ENCODE peak calls at places on chromosomes 12 and 14, in seven cellular contexts. G is PC-9, O is K562, Y is ascending aorta, C is lower lobe of right lung, V is brain microvascular endothelial cell, S is endothelial cell of umbilical vein. Q is an unnamed sample. For H3K36me3, the result is how much of the 10 kb centered on the place peaks cover.

GRCh38 chr14:95697764-95698163 is 11.5 kb downstream of the TCL1B start:
- DNase-seq in G (no peak), O (no peak), Y (no peak), C (no peak), V (no peak), S (no peak), Q (no peak)

GRCh38 chr14:101123639-101124525 is 220.4 kb upstream of the RTL1 start:
- DNase-seq in G (no peak), O (no peak), Y (no peak), C (no peak), V (no peak), S (no peak), Q (no peak)

GRCh38 chr12:46710125-46710743 is 115.6 kb downstream of the SLC38A4 start:
- DNase-seq in G (no peak), O (no peak), Y (no peak), C (no peak), V (no peak), S (no peak), Q (no peak)

GRCh38 chr12:27822076-27822712 is 42.2 kb upstream of the MANSC4 start:
- DNase-seq in G (peak), O (no peak), Y (no peak), C (no peak), V (peak), S (peak), Q (no peak)

GRCh38 chr12:105986779-105987686 is 151.7 kb downstream of the NUAK1 start:
- DNase-seq in G (peak), O (no peak), Y (no peak), C (no peak), V (peak), S (no peak), Q (peak)

GRCh38 chr14:68014771-68015170 is 195.2 kb downstream of the RAD51B start:
- DNase-seq in G (no peak), O (no peak), Y (no peak), C (no peak), V (no peak), S (no peak), Q (no peak)

GRCh38 chr12:126343352-126343751 is 1278.1 kb downstream of the AACS start:
- DNase-seq in G (no peak), O (no peak), Y (no peak), C (no peak), V (no peak), S (no peak), Q (no peak)

GRCh38 chr14:92389598-92390126 is 66.7 kb downstream of the SLC24A4 start:
- DNase-seq in G (no peak), O (no peak), Y (no peak), C (no peak), V (no peak), S (no peak), Q (no peak)

GRCh38 chr14:100762901-100763300 is 36.2 kb downstream of the DLK1 start:
- DNase-seq in G (no peak), O (no peak), Y (no peak), C (no peak), V (no peak), S (no peak), Q (no peak)

GRCh38 chr12:130280226-130280625 is 57.5 kb upstream of the PIWIL1 start:
- DNase-seq in G (no peak), O (no peak), Y (no peak), C (no peak), V (peak), S (no peak), Q (no peak)

GRCh38 chr14:84622357-84622756 is 907.6 kb upstream of the FLRT2 start:
- DNase-seq in G (no peak), O (no peak), Y (no peak), C (no peak), V (peak), S (peak), Q (no peak)

GRCh38 chr14:60051690-60052324 is 39.9 kb upstream of the PCNX4 start:
- DNase-seq in G (no peak), O (no peak), Y (no peak), C (no peak), V (no peak), S (no peak), Q (peak)

GRCh38 chr12:67437011-67437410 is 167.9 kb downstream of the CAND1 start:
- DNase-seq in G (no peak), O (no peak), Y (no peak), C (no peak), V (no peak), S (no peak), Q (no peak)

GRCh38 chr14:48473944-48474343 is 798.5 kb upstream of the MDGA2 start:
- DNase-seq in G (no peak), O (no peak), Y (no peak), C (no peak), V (no peak), S (no peak), Q (no peak)

GRCh38 chr14:101494826-101495225 is 66.5 kb upstream of the DIO3 start:
- DNase-seq in G (no peak), O (no peak), Y (no peak), C (no peak), V (no peak), S (no peak), Q (no peak)

GRCh38 chr12:131112016-131112415 is 158.3 kb downstream of the ADGRD1 start:
- DNase-seq in G (no peak), O (no peak), Y (no peak), C (no peak), V (no peak), S (no peak), Q (no peak)

GRCh38 chr14:59507752-59508103 is 23.4 kb downstream of the JKAMP start:
- DNase-seq in G (peak), O (no peak), Y (no peak), C (no peak), V (no peak), S (no peak), Q (no peak)

GRCh38 chr14:106625181-106625580 is 1098.8 kb downstream of the TMEM121 start:
- DNase-seq in G (no peak), O (no peak), Y (no peak), C (no peak), V (no peak), S (no peak), Q (no peak)

GRCh38 chr12:6224550-6224949 is 24.4 kb downstream of the CD9 start:
- DNase-seq in G (no peak), O (no peak), Y (peak), C (no peak), V (no peak), S (peak), Q (peak)

GRCh38 chr14:82313889-82314288 is 780.2 kb upstream of the SEL1L start:
- DNase-seq in G (no peak), O (no peak), Y (no peak), C (no peak), V (no peak), S (no peak), Q (peak)

GRCh38 chr12:4278582-4278939 is 5.0 kb downstream of the CCND2 start:
- DNase-seq in G (no peak), O (no peak), Y (no peak), C (peak), V (no peak), S (no peak), Q (peak)

GRCh38 chr12:106585862-106586534 is 3.2 kb downstream of the RFX4 start:
- DNase-seq in G (no peak), O (no peak), Y (no peak), C (no peak), V (no peak), S (no peak), Q (peak)

GRCh38 chr14:92450351-92451070 is 63.1 kb upstream of the RIN3 start:
- DNase-seq in G (no peak), O (no peak), Y (no peak), C (no peak), V (no peak), S (no peak), Q (no peak)

GRCh38 chr12:69682136-69682755 is 16.9 kb downstream of the BEST3 start:
- DNase-seq in G (no peak), O (no peak), Y (no peak), C (no peak), V (no peak), S (no peak), Q (no peak)

GRCh38 chr14:102220031-102220430 is 80.3 kb downstream of the WDR20 start:
- DNase-seq in G (no peak), O (no peak), Y (no peak), C (no peak), V (no peak), S (no peak), Q (no peak)

GRCh38 chr12:48985475-48985897 is 7.4 kb downstream of the WNT1 start:
- DNase-seq in G (no peak), O (no peak), Y (peak), C (no peak), V (no peak), S (no peak), Q (no peak)

GRCh38 chr14:69354383-69355154 is 43.5 kb downstream of the ERH start:
- DNase-seq in G (no peak), O (no peak), Y (no peak), C (no peak), V (no peak), S (no peak), Q (no peak)

GRCh38 chr12:2637371-2637770 is 157.4 kb upstream of the FKBP4 start:
- DNase-seq in G (no peak), O (no peak), Y (no peak), C (no peak), V (no peak), S (no peak), Q (no peak)

GRCh38 chr14:104801284-104802119 is 601 bp downstream of the ZBTB42 start:
- DNase-seq in G (no peak), O (no peak), Y (no peak), C (peak), V (no peak), S (no peak), Q (peak)

GRCh38 chr14:76277586-76278130 is 98.3 kb upstream of the ESRRB start:
- DNase-seq in G (no peak), O (no peak), Y (no peak), C (no peak), V (no peak), S (no peak), Q (no peak)

GRCh38 chr12:110244829-110245228 is 36.2 kb upstream of the ATP2A2 start:
- DNase-seq in G (no peak), O (no peak), Y (no peak), C (no peak), V (no peak), S (no peak), Q (no peak)

GRCh38 chr14:94665121-94665520 is 52.9 kb downstream of the SERPINA3 start:
- DNase-seq in G (no peak), O (no peak), Y (no peak), C (no peak), V (peak), S (peak), Q (no peak)

GRCh38 chr12:3348055-3348454 is 142.9 kb upstream of the PRMT8 start:
- DNase-seq in G (no peak), O (no peak), Y (no peak), C (no peak), V (no peak), S (no peak), Q (no peak)

GRCh38 chr12:12916135-12916956 is 25.0 kb downstream of the GPRC5A start:
- DNase-seq in G (peak), O (peak), Y (peak), C (peak), V (peak), S (peak), Q (peak)

GRCh38 chr12:69972136-69972535 is 147.1 kb downstream of the MYRFL start:
- DNase-seq in G (no peak), O (no peak), Y (no peak), C (no peak), V (no peak), S (no peak), Q (no peak)

GRCh38 chr12:131404705-131405104 is 306.2 kb upstream of the SFSWAP start:
- DNase-seq in G (no peak), O (no peak), Y (no peak), C (no peak), V (no peak), S (no peak), Q (no peak)

DNA sequence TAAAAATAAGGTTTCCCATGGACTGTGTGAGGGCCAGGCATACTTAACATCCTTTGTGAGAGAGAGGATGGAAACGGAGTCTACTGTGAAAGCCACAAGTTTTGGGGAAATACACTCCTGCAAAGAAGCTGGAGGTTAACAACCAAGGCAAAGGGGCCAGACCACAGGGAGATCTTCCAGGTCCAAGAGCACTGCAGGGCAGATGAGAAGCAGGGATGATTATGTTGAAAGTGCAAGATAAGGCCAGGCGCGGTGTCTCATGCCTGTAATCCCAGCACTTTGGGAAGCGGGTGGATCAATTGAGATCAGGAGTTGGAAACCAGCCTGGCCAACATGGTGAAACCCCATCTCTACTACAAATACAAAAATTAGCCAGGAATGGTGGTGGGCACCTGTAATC is 15.1 kb downstream of the COQ6 start:
- DNase-seq in G (no peak), O (no peak), Y (no peak), C (no peak), V (no peak), S (no peak), Q (no peak)
- H3K36me3 ChIP-seq in G (under half), O (half or more), Y (under half), C (half or more), V (under half), S (under half), Q (under half)

DNA sequence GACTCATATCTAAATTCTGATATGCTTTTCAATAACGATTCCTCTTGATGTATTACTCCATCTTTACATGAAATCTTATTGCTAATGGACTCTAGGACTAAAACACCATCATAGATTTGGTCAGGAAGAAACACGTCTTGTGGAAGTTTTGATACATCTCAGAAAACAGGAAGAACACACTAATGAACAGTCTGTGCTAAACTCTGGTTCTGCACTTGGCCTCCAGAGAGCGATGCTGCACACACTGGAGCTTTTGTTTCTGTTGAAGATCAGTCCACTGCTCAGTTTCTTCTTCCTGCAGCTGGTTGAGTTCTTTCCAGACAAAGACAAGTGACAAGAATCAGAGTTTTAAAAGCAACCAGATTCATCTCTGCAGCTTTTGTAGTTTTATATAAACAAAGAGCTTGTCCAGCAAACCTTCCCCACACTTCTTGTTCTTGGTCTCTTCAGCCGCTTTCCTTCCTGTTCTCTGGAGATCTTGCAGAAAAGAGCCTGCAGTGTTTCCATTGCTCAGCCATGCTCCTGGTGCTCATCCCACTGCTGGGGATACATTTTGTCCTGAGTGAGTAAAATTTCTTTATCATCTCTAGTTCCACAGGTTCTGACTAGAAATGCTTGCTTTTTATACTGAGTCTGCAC is 229.1 kb upstream of the OR4E1 start:
- DNase-seq in G (no peak), O (no peak), Y (no peak), C (no peak), V (no peak), S (peak), Q (no peak)
- TF ChIP-seq CTCF in G (no peak), O (no peak), Y (no peak), C (no peak), V (peak), S (peak), Q (peak)

DNA sequence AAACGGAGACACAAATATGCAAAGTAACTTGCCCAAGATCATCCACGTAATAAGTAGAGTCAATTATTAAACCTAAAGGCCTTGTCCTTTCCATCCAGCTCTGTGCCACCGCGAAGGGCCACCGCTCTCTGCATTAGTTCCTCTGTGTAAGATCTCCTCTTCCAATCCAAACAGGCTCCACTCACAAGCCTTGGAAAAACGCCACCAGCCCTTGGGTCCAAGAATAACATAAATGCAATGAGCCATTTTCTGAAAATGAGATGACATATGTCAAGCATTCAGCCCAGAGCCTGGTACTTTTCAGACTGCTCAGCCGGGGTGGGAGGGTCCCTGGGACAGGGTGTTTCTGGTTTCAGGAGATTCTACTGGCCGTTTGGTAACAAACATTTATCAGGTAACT is 30.0 kb downstream of the DGLUCY start:
- DNase-seq in G (no peak), O (no peak), Y (peak), C (peak), V (no peak), S (peak), Q (no peak)
- H3K36me3 ChIP-seq in G (under half), O (under half), Y (under half), C (under half), V (under half), S (under half), Q (under half)

GRCh38 chr12:112792743-112793142 is 1.2 kb downstream of the RPH3A start:
- DNase-seq in G (no peak), O (no peak), Y (no peak), C (no peak), V (no peak), S (no peak), Q (no peak)

GRCh38 chr12:112782250-112782649 is 9.3 kb upstream of the RPH3A start:
- DNase-seq in G (no peak), O (no peak), Y (no peak), C (no peak), V (no peak), S (no peak), Q (no peak)

GRCh38 chr12:112782921-112783320 is 8.6 kb upstream of the RPH3A start:
- DNase-seq in G (no peak), O (no peak), Y (no peak), C (no peak), V (no peak), S (no peak), Q (no peak)

GRCh38 chr12:112792306-112792705 is 758 bp downstream of the RPH3A start:
- DNase-seq in G (no peak), O (no peak), Y (no peak), C (no peak), V (no peak), S (no peak), Q (no peak)

DNA sequence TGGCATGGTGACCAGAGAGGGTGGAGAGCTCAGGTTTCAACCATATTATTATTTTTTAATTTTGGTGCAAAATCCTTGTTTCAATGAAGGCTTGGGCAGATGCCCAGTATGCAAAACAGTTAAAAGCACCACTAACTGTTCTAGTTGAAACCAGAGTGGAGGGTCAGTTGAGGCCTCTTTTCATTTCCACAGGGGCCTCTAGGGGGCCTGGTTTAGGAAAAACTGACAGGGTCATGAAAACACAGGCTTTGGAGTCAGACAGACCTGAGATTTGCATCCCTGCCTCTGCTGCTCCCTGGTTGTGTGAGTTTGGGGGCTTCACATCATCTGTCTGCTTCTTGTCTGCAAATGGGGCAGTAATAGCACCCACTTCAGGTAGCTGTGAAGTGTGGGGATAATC is 3.3 kb upstream of the RPH3A start:
- DNase-seq in G (no peak), O (peak), Y (no peak), C (no peak), V (no peak), S (no peak), Q (no peak)
- TF ChIP-seq CTCF in G (no peak), O (peak), Y (no peak), C (no peak), V (peak), S (no peak), Q (no peak)

GRCh38 chr12:93404961-93405849 is 27.5 kb downstream of the NUDT4 start:
- DNase-seq in G (no peak), O (no peak), Y (no peak), C (no peak), V (no peak), S (no peak), Q (no peak)
- H3K36me3 ChIP-seq in G (under half), O (half or more), Y (under half), C (under half), V (under half), S (under half), Q (under half)

GRCh38 chr12:52543985-52544888 is 8.7 kb downstream of the KRT71 start:
- DNase-seq in G (no peak), O (peak), Y (no peak), C (no peak), V (no peak), S (no peak), Q (no peak)
- TF ChIP-seq CTCF in G (no peak), O (no peak), Y (no peak), C (no peak), V (no peak), S (no peak), Q (no peak)

GRCh38 chr12:124436366-124436765 is 131.0 kb downstream of the NCOR2 start:
- DNase-seq in G (no peak), O (peak), Y (no peak), C (no peak), V (no peak), S (no peak), Q (no peak)
- H3K36me3 ChIP-seq in G (under half), O (under half), Y (under half), C (under half), V (under half), S (under half), Q (under half)

GRCh38 chr12:98838282-98838681 is 193.2 kb downstream of the APAF1 start:
- DNase-seq in G (no peak), O (no peak), Y (no peak), C (no peak), V (peak), S (no peak), Q (no peak)
- TF ChIP-seq CTCF in G (peak), O (peak), Y (no peak), C (peak), V (peak), S (no peak), Q (peak)

GRCh38 chr14:73208846-73209245 is 28.5 kb upstream of the PAPLN start:
- DNase-seq in G (no peak), O (no peak), Y (no peak), C (no peak), V (no peak), S (no peak), Q (no peak)
- H3K36me3 ChIP-seq in G (under half), O (under half), Y (half or more), C (half or more), V (under half), S (under half), Q (under half)

DNA sequence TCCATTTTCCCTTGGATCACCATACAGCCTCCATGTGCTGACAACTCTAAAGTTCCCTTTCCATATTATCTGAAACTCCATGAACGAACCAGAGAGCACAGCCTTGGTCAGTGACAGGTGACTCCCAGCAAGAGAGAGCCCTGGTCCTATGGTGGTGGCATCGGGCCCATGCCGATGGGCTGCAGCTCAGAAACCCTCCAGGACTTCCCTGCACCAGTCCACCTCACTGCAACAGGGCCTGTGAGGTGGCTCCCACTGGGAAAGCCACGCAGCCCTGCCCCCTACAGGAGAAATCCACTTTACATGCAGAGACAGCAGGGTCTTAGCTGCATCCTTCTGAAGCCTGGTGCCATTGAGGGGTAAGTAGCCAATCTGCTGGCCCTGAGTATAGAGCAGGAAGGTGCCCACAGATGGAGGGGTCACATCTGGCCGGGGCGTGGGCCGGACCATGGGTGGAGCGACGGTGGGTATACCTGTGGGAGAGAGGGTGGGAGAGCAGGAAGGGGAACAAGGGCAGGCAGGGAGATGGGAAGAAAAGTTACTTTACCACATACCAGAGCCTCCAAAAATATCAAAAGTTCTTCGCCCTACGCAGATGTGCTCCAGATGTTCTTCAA is 24.7 kb downstream of the RTRAF start:
- DNase-seq in G (no peak), O (peak), Y (no peak), C (no peak), V (no peak), S (no peak), Q (no peak)
- TF ChIP-seq CTCF in G (no peak), O (peak), Y (no peak), C (no peak), V (peak), S (peak), Q (peak)